ENCODE peak calls at places on chromosome 22, in five cellular contexts. R is astrocyte of the spinal cord, J is cardiac muscle cell, F is progenitor cell of endocrine pancreas, I is astrocyte. C is an unnamed sample.

GRCh38 chr22:49290711-49291110 is 537.0 kb downstream of the BRD1 start:
- DNase-seq in R (no peak), J (no peak), F (no peak), I (no peak), C (no peak)

GRCh38 chr22:45575607-45576272 is 73.1 kb downstream of the FBLN1 start:
- DNase-seq in R (no peak), J (no peak), F (no peak), I (no peak), C (no peak)

GRCh38 chr22:33274941-33275443 is 216.8 kb upstream of the SYN3 start:
- DNase-seq in R (no peak), J (no peak), F (no peak), I (no peak), C (no peak)

GRCh38 chr22:22604326-22605073 is 39.9 kb upstream of the GGTLC2 start:
- DNase-seq in R (no peak), J (no peak), F (no peak), I (no peak), C (no peak)

GRCh38 chr22:50252081-50253045 is 1.3 kb upstream of the HDAC10 start:
- DNase-seq in R (peak), J (peak), F (no peak), I (no peak), C (peak)

GRCh38 chr22:18103527-18104269 is 6.9 kb upstream of the TUBA8 start:
- DNase-seq in R (no peak), J (no peak), F (no peak), I (no peak), C (no peak)

GRCh38 chr22:38270091-38270972 is 2.5 kb downstream of the TMEM184B start:
- DNase-seq in R (peak), J (no peak), F (no peak), I (no peak), C (no peak)

GRCh38 chr22:46078241-46079092 is 71.9 kb upstream of the PPARA start:
- DNase-seq in R (no peak), J (no peak), F (no peak), I (peak), C (peak)

GRCh38 chr22:26619510-26619909 is 1.7 kb upstream of the CRYBB1 start:
- DNase-seq in R (no peak), J (no peak), F (no peak), I (no peak), C (no peak)

GRCh38 chr22:45671783-45672563 is at the start of gene ATXN10:
- DNase-seq in R (peak), J (peak), F (peak), I (peak), C (peak)

GRCh38 chr22:48443680-48444079 is 1384.0 kb downstream of the BRD1 start:
- DNase-seq in R (no peak), J (no peak), F (no peak), I (no peak), C (no peak)

GRCh38 chr22:46491936-46492335 is 45.5 kb downstream of the CELSR1 start:
- DNase-seq in R (no peak), J (no peak), F (no peak), I (no peak), C (peak)

GRCh38 chr22:48342732-48343131 is 1484.9 kb downstream of the BRD1 start:
- DNase-seq in R (no peak), J (no peak), F (no peak), I (no peak), C (no peak)

GRCh38 chr22:46173152-46173551 is 22.8 kb downstream of the PPARA start:
- DNase-seq in R (no peak), J (no peak), F (no peak), I (no peak), C (no peak)

GRCh38 chr22:31217890-31218287 is 5.8 kb downstream of the LIMK2 start:
- DNase-seq in R (no peak), J (no peak), F (no peak), I (no peak), C (no peak)

GRCh38 chr22:21054714-21055563 is 9.2 kb downstream of the LRRC74B start:
- DNase-seq in R (no peak), J (no peak), F (no peak), I (no peak), C (no peak)

GRCh38 chr22:46911341-46911740 is 148.9 kb downstream of the TBC1D22A start:
- DNase-seq in R (no peak), J (no peak), F (no peak), I (no peak), C (no peak)

GRCh38 chr22:48205790-48206189 is 1443.3 kb downstream of the TBC1D22A start:
- DNase-seq in R (no peak), J (no peak), F (no peak), I (no peak), C (no peak)

GRCh38 chr22:29205598-29206371 is at the start of gene EMID1:
- DNase-seq in R (no peak), J (peak), F (peak), I (no peak), C (peak)

GRCh38 chr22:50486561-50487289 is at the start of gene MIOX:
- DNase-seq in R (no peak), J (no peak), F (no peak), I (no peak), C (peak)

GRCh38 chr22:37023743-37024338 is 4.3 kb downstream of the MPST start:
- DNase-seq in R (no peak), J (no peak), F (no peak), I (no peak), C (no peak)

GRCh38 chr22:49670610-49671330 is 156.9 kb downstream of the BRD1 start:
- DNase-seq in R (no peak), J (no peak), F (no peak), I (no peak), C (no peak)

GRCh38 chr22:37561209-37562048 is 1.1 kb downstream of the CDC42EP1 start:
- DNase-seq in R (peak), J (peak), F (peak), I (peak), C (peak)

GRCh38 chr22:23183107-23183698 is 2.9 kb downstream of the BCR start:
- DNase-seq in R (peak), J (peak), F (no peak), I (peak), C (peak)

GRCh38 chr22:30931541-30932300 is 36.9 kb downstream of the MORC2 start:
- DNase-seq in R (no peak), J (no peak), F (no peak), I (no peak), C (no peak)

GRCh38 chr22:49748514-49748913 is 79.2 kb downstream of the BRD1 start:
- DNase-seq in R (no peak), J (no peak), F (no peak), I (no peak), C (no peak)

GRCh38 chr22:29328566-29329500 is 13.3 kb upstream of the RASL10A start:
- DNase-seq in R (no peak), J (no peak), F (no peak), I (no peak), C (peak)

GRCh38 chr22:32502346-32502745 is 27.7 kb downstream of the FBXO7 start:
- DNase-seq in R (no peak), J (no peak), F (no peak), I (no peak), C (no peak)

GRCh38 chr22:22882033-22882717 is 5.4 kb upstream of the IGLL5 start:
- DNase-seq in R (no peak), J (no peak), F (no peak), I (no peak), C (no peak)

GRCh38 chr22:23509571-23510302 is 70.4 kb downstream of the IGLL1 start:
- DNase-seq in R (peak), J (peak), F (no peak), I (peak), C (no peak)

GRCh38 chr22:43222281-43222680 is 35.3 kb upstream of the TTLL12 start:
- DNase-seq in R (no peak), J (no peak), F (no peak), I (no peak), C (peak)

GRCh38 chr22:31753005-31753633 is 700 bp upstream of the DEPDC5 start:
- DNase-seq in R (peak), J (peak), F (peak), I (no peak), C (peak)

GRCh38 chr22:28718044-28718443 is 23.6 kb downstream of the CHEK2 start:
- DNase-seq in R (no peak), J (no peak), F (no peak), I (no peak), C (no peak)

GRCh38 chr22:46791201-46791731 is 28.8 kb downstream of the TBC1D22A start:
- DNase-seq in R (peak), J (no peak), F (no peak), I (peak), C (no peak)

GRCh38 chr22:22901578-22902218 is 14.1 kb downstream of the IGLL5 start:
- DNase-seq in R (no peak), J (no peak), F (no peak), I (no peak), C (no peak)

GRCh38 chr22:24972369-24972768 is 19.9 kb downstream of the KIAA1671 start:
- DNase-seq in R (no peak), J (no peak), F (no peak), I (no peak), C (no peak)

GRCh38 chr22:38133331-38133730 is 22.8 kb upstream of the BAIAP2L2 start:
- DNase-seq in R (no peak), J (no peak), F (no peak), I (no peak), C (no peak)

GRCh38 chr22:26589367-26589844 is 526 bp downstream of the TPST2 start:
- DNase-seq in R (peak), J (peak), F (peak), I (no peak), C (peak)

GRCh38 chr22:25448435-25449051 is 115.9 kb upstream of the GRK3 start:
- DNase-seq in R (peak), J (peak), F (no peak), I (peak), C (peak)

GRCh38 chr22:39287076-39287743 is 32.2 kb downstream of the RPL3 start:
- DNase-seq in R (no peak), J (no peak), F (no peak), I (no peak), C (no peak)
- TF ChIP-seq CTCF in R (no peak), J (no peak), F (no peak), I (no peak), C (no peak)

GRCh38 chr22:27706489-27706888 is 95.1 kb downstream of the MN1 start:
- DNase-seq in R (no peak), J (no peak), F (no peak), I (no peak), C (no peak)
- TF ChIP-seq CTCF in R (no peak), J (no peak), F (no peak), I (no peak), C (no peak)

DNA sequence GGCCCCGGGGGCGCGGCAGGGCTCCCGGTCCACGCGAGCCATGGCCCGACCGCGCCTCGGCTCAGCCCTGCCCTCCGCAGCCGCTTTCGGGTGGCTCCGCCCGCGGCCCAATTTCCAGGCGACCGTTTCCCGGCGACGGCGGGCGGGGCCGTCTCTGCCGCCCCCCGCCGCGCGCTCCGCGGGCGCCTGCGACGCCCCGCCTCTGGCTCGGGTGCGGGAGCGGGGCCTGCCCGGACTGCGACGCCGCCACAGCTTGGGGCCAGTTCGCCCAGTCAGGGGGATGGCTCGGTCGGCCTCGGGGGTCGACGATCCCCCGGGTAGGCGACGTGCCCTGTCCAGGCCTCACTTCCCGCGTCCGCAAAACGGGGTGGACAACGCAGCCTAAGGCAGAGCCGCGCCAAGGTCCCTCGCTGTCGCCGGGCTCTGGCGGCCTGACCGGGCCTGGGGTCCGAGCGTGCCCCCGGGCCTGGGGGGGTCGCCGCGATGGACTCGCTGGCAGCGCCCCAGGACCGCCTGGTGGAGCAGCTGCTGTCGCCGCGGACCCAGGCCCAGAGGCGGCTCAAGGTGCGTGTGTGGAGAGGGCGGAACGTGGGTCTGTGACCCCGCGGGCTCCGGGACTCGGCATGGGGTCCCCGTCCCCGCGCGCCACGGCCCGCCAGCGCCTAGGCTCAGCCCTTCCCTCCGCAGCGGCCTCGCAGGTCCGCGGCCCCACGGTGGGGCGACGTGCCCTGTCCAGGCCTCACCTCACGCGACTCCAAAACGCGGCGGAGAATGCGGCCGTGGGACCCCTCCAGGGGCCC is 4.2 kb downstream of the SEPTIN5 start:
- DNase-seq in R (no peak), J (no peak), F (no peak), I (no peak), C (no peak)
- TF ChIP-seq CTCF in R (no peak), J (no peak), F (no peak), I (no peak), C (peak)

GRCh38 chr22:44335903-44336803 is 23.4 kb upstream of the SHISAL1 start:
- DNase-seq in R (no peak), J (no peak), F (no peak), I (no peak), C (no peak)
- TF ChIP-seq CTCF in R (no peak), J (no peak), F (no peak), I (no peak), C (no peak)

DNA sequence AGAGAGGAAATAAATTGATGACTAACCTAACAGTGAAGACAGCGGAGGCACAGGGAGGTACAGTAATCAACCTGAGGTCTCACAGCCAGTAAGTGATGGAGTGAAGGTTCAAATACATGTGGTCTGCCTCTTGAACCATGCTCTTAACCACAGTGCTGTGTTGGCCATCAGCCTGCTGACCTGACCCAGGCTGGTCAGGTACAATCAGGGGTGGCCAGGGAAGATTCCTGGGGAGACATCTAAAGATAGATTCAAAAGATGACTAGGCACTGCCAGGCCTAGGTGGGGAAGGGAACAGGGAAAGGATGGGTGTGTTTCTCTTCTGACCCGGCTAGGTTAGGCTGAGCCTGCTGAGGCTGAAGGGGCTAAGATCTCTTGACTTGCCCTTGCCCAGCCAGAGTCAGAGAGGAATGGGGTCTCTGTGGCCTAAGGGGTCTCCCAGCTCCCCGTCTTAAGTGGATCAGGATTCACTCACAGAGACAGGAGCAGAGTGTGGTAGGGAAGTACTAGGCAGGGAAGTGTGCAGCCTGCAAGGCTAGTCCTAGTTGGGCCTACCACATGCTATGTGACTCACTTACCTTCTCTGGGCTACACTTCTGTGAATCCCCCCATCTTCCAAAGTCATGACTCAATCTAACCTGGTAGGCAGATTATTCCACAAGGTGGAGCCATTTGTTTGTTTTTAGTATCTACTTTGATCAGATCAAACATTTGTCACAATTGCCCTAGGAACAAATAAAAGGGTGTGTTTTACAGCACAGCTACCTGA is 10.4 kb upstream of the SREBF2 start:
- DNase-seq in R (peak), J (no peak), F (no peak), I (peak), C (no peak)
- TF ChIP-seq CTCF in R (peak), J (peak), F (peak), I (peak), C (peak)

DNA sequence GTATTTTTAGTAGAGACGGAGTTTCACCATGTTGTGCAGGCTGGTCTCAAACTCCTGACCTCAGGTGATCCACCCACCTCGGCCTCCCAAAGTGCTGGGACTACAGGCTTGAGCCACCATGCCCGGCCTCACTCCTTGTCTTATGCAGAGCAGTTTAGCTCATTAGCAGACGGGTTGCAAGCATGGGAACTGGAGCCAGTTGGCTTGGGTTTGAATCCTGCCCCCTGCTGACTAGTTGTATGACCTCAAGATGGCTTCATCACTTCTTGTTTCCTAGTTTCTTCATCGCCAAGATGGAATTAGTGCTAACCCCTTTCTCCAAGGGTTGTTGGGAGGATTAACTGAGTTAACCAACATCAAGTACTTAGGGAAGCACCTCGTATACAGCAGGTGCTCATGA is 23.4 kb upstream of the RASD2 start:
- DNase-seq in R (no peak), J (no peak), F (no peak), I (no peak), C (no peak)
- TF ChIP-seq CTCF in R (no peak), J (no peak), F (no peak), I (no peak), C (no peak)